ENCODE peak calls at places on chromosomes 11 and 22, in seven cellular contexts. P is activated T-cell treated with anti-CD3 and anti-CD28 coated beads, Interleukin-2, amount 50 U/mL, for 72 hours; S is neuronal stem cell; N is T-helper 2 cell; Q is brain microvascular endothelial cell; F is fibroblast of lung; M is hippocampal formation. X is an unnamed sample.

GRCh38 chr11:75313457-75314272 is 37.8 kb downstream of the ARRB1 start:
- DNase-seq in P (no peak), S (no peak), F (peak), M (no peak), N (no peak), Q (peak), X (peak)

GRCh38 chr22:30565341-30565740 is 9.1 kb downstream of the GAL3ST1 start:
- DNase-seq in S (no peak), Q (no peak), P (no peak), N (no peak), F (no peak), M (no peak), X (no peak)

GRCh38 chr11:60925685-60926267 is 1.5 kb downstream of the TMEM132A start:
- DNase-seq in N (no peak), S (no peak), Q (peak), F (peak), P (no peak), M (no peak), X (no peak)

GRCh38 chr22:25495286-25495685 is 69.2 kb upstream of the GRK3 start:
- DNase-seq in F (no peak), M (no peak), N (no peak), S (no peak), P (no peak), Q (no peak), X (no peak)

GRCh38 chr11:10328314-10329090 is 23.6 kb downstream of the ADM start:
- DNase-seq in F (peak), S (no peak), M (no peak), N (no peak), Q (peak), P (no peak), X (no peak)

GRCh38 chr11:71449596-71449995 is 1.4 kb upstream of the DHCR7 start:
- DNase-seq in N (no peak), M (no peak), F (no peak), S (no peak), P (no peak), Q (no peak), X (no peak)

GRCh38 chr22:21981874-21982273 is 713 bp downstream of the TOP3B start:
- DNase-seq in N (no peak), F (no peak), Q (no peak), M (no peak), P (no peak), S (no peak), X (no peak)

GRCh38 chr11:46380340-46381045 is 976 bp upstream of the MDK start:
- DNase-seq in N (peak), M (no peak), P (peak), F (peak), Q (no peak), S (peak), X (no peak)

GRCh38 chr11:120091121-120091520 is 46.8 kb downstream of the TRIM29 start:
- DNase-seq in P (no peak), S (no peak), N (no peak), M (no peak), Q (no peak), F (peak), X (no peak)

GRCh38 chr11:63783925-63784592 is 15.5 kb upstream of the ZFTA start:
- DNase-seq in P (no peak), F (no peak), M (no peak), N (no peak), S (no peak), Q (no peak), X (peak)

GRCh38 chr11:95378789-95379188 is 147.8 kb upstream of the SESN3 start:
- DNase-seq in F (no peak), S (no peak), P (no peak), Q (no peak), N (no peak), M (no peak), X (no peak)

GRCh38 chr11:208177-208916 is 839 bp downstream of the RIC8A start:
- DNase-seq in M (peak), P (peak), F (peak), S (peak), N (peak), Q (peak), X (peak)

GRCh38 chr11:1604711-1605110 is 3.6 kb downstream of the KRTAP5-3 start:
- DNase-seq in S (no peak), N (no peak), P (no peak), Q (no peak), F (no peak), M (no peak), X (no peak)

GRCh38 chr11:35540526-35540925 is 15.1 kb upstream of the PAMR1 start:
- DNase-seq in N (no peak), M (no peak), F (peak), Q (no peak), P (no peak), S (no peak), X (no peak)

GRCh38 chr11:65859812-65860277 is 388 bp upstream of the MUS81 start:
- DNase-seq in N (no peak), S (no peak), M (no peak), F (no peak), Q (no peak), P (no peak), X (no peak)

X was measured in NCI-H524.